ENCODE peak calls at places on chromosomes 2 and 18, in nine cellular contexts. S is AG04450; C is effector memory CD4-positive, alpha-beta T cell; X is upper lobe of right lung; Q is body of pancreas; B is IMR-90; U is spleen; Y is lower lobe of right lung; W is ovary. F is an unnamed sample.

GRCh38 chr2:127188797-127189196 is 31.3 kb downstream of the CYP27C1 start:
- DNase-seq in W (no peak), C (no peak), U (peak; percentile 33), Q (no peak), X (no peak), B (no peak), Y (no peak), S (no peak), F (no peak)

GRCh38 chr18:5395860-5396448 is 100.4 kb upstream of the ZBTB14 start:
- DNase-seq in B (no peak), Y (no peak), Q (no peak), X (no peak), C (no peak), S (no peak), W (no peak), U (no peak), F (no peak)

GRCh38 chr2:188042412-188042811 is 249.3 kb upstream of the GULP1 start:
- DNase-seq in Y (no peak), W (no peak), X (no peak), Q (no peak), C (no peak), U (no peak), B (peak; percentile 82), S (peak; percentile 21), F (no peak)

GRCh38 chr2:101616411-101616810 is 81.1 kb upstream of the MAP4K4 start:
- DNase-seq in S (no peak), Q (no peak), Y (no peak), B (peak; percentile 34), X (no peak), W (no peak), U (no peak), C (no peak), F (no peak)

GRCh38 chr2:241817126-241817820 is 8.3 kb downstream of the NEU4 start:
- DNase-seq in Y (peak; percentile 37), B (no peak), W (no peak), Q (no peak), U (no peak), C (no peak), X (peak; percentile 61), S (no peak), F (no peak)

GRCh38 chr2:148814143-148814852 is 60.7 kb upstream of the KIF5C start:
- DNase-seq in W (no peak), Q (no peak), Y (no peak), U (no peak), B (peak; percentile 64), X (no peak), S (peak; percentile 18), C (no peak), F (no peak)

GRCh38 chr2:26970244-26970927 is at the start of gene MAPRE3:
- DNase-seq in S (no peak), C (peak; percentile 84), Q (peak; percentile 81), X (peak; percentile 93), W (peak; percentile 88), Y (peak; percentile 89), B (peak; percentile 57), U (peak; percentile 95), F (peak; percentile 85)

GRCh38 chr2:12819098-12819465 is 102.3 kb downstream of the TRIB2 start:
- DNase-seq in W (peak; percentile 73), Q (peak; percentile 45), C (no peak), B (peak; percentile 99), X (no peak), S (peak; percentile 95), U (no peak), Y (no peak), F (no peak)

GRCh38 chr2:11777066-11777782 is 30.8 kb downstream of the LPIN1 start:
- DNase-seq in U (no peak), Y (no peak), B (no peak), S (no peak), C (no peak), X (no peak), Q (no peak), W (no peak), F (no peak)

GRCh38 chr2:11774600-11774999 is 28.2 kb downstream of the LPIN1 start:
- DNase-seq in Q (no peak), U (no peak), Y (no peak), W (no peak), C (no peak), S (no peak), X (no peak), B (no peak), F (no peak)

GRCh38 chr2:11773111-11773510 is 26.7 kb downstream of the LPIN1 start:
- DNase-seq in W (no peak), X (no peak), U (no peak), Y (no peak), S (no peak), C (no peak), B (no peak), Q (no peak), F (no peak)

GRCh38 chr2:11773747-11774536 is 27.5 kb downstream of the LPIN1 start:
- DNase-seq in S (no peak), C (no peak), W (no peak), B (no peak), X (no peak), Q (no peak), U (no peak), Y (no peak), F (no peak)

DNA sequence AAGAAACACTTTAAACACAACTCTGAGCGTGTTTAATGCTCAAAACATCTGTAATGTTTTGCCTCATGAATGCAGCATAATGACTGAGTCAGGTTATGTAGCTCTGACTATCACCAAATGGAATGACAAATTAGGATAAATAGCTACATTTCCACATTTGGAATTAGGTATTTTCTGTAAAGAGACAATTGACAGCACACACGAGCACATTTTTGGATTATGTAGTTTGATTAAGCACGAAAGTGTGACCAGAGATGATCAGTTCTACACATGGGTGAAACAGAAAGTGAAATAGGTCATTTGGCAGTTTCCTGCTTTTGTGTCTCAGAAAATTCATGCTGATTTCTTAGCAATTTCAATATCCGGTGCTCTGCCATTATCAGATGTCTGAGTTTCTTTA is 29.0 kb downstream of the LPIN1 start:
- DNase-seq in C (no peak), S (no peak), Y (no peak), U (no peak), W (no peak), X (no peak), B (peak; percentile 56), Q (no peak), F (peak; percentile 58)
- H3K4me3 ChIP-seq in C (no peak overlapping the region), S (no peak overlapping the region), Y (no peak overlapping the region), U (no peak overlapping the region), W (no peak overlapping the region), X (no peak overlapping the region), B (no peak overlapping the region), Q (no peak overlapping the region), F (peak overlapping the region; percentile 3)

GRCh38 chr2:95031076-95031725 is 5.7 kb downstream of the MAL start:
- DNase-seq in Y (no peak), S (no peak), U (no peak), W (no peak), Q (no peak), B (no peak), C (no peak), X (no peak), F (no peak)

GRCh38 chr2:95031726-95032116 is 6.2 kb downstream of the MAL start:
- DNase-seq in S (no peak), U (no peak), W (no peak), C (no peak), Y (no peak), X (no peak), Q (no peak), B (no peak), F (no peak)

GRCh38 chr2:95032341-95032740 is 6.8 kb downstream of the MAL start:
- DNase-seq in S (no peak), C (no peak), W (no peak), U (no peak), B (no peak), Q (no peak), X (no peak), Y (no peak), F (no peak)

GRCh38 chr2:95029898-95030341 is 4.4 kb downstream of the MAL start:
- DNase-seq in S (no peak), Y (no peak), C (no peak), Q (no peak), X (no peak), B (no peak), U (no peak), W (no peak), F (no peak)

DNA sequence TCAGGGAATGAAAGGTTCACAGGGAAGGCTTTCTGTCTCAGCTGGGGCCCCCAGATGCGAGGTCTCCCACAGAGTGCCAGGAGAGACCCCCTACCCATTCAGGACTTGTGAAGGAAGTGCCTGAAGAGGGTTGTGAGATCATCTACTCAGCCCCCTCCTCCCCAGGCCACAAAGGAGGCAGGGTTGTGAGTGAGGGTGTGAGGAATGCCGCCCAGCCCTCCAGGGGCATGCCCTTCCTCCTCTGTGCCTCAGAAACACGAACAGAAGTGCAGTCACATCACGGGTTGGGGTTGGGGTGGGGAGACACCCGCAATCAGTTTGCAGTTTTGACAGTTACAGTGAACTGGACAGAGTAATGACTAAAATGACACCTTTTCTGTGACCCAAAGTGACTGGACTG is 5.0 kb downstream of the MAL start:
- DNase-seq in X (no peak), C (no peak), W (no peak), S (no peak), Q (no peak), Y (no peak), U (no peak), B (no peak), F (no peak)
- H3K27me3 ChIP-seq in X (peaks cover 21% of the 10 kb centered on the region), C (no peaks in the 10 kb centered on the region), W (no peaks in the 10 kb centered on the region), S (peaks cover 30% of the 10 kb centered on the region), Q (peaks cover 6% of the 10 kb centered on the region), Y (peaks cover 52% of the 10 kb centered on the region), U (peaks cover 19% of the 10 kb centered on the region), B (peaks cover 76% of the 10 kb centered on the region), F (no peaks in the 10 kb centered on the region)

GRCh38 chr2:212265777-212266176 is 272.8 kb downstream of the ERBB4 start:
- DNase-seq in Y (no peak), S (no peak), Q (no peak), B (no peak), W (no peak), C (no peak), X (no peak), U (no peak), F (no peak)
- H3K4me3 ChIP-seq in Y (no peak overlapping the region), S (no peak overlapping the region), Q (no peak overlapping the region), B (no peak overlapping the region), W (no peak overlapping the region), C (no peak overlapping the region), X (no peak overlapping the region), U (no peak overlapping the region), F (no peak overlapping the region)

GRCh38 chr2:70906439-70907018 is 29.2 kb upstream of the ATP6V1B1 start:
- DNase-seq in C (no peak), W (no peak), Y (no peak), S (no peak), X (no peak), B (no peak), U (no peak), Q (no peak), F (no peak)

GRCh38 chr2:70905443-70905842 is 30.3 kb upstream of the ATP6V1B1 start:
- DNase-seq in Y (no peak), U (no peak), W (no peak), S (no peak), C (no peak), Q (no peak), X (no peak), B (no peak), F (no peak)

GRCh38 chr2:70906022-70906421 is 29.7 kb upstream of the ATP6V1B1 start:
- DNase-seq in U (no peak), Q (no peak), X (no peak), C (no peak), S (no peak), Y (no peak), B (no peak), W (no peak), F (no peak)

GRCh38 chr2:70904371-70905216 is 31.1 kb upstream of the ATP6V1B1 start:
- DNase-seq in Y (no peak), B (no peak), Q (no peak), C (no peak), U (no peak), X (no peak), W (no peak), S (no peak), F (no peak)

GRCh38 chr2:70907130-70907756 is 28.5 kb upstream of the ATP6V1B1 start:
- DNase-seq in C (no peak), Y (no peak), W (no peak), U (no peak), Q (peak; percentile 5), X (no peak), S (no peak), B (no peak), F (no peak)
- H3K27me3 ChIP-seq in C (peaks cover 53% of the 10 kb centered on the region), Y (peaks cover 94% of the 10 kb centered on the region), W (no peaks in the 10 kb centered on the region), U (peaks cover 98% of the 10 kb centered on the region), Q (no peaks in the 10 kb centered on the region), X (peaks cover 86% of the 10 kb centered on the region), S (no peaks in the 10 kb centered on the region), B (peaks cover 8% of the 10 kb centered on the region), F (peaks cover 33% of the 10 kb centered on the region)